ENCODE peak calls at places on chromosomes 4 and X, in six cellular contexts. V is lung, L is heart right ventricle, F is keratinocyte, B is GM23248, M is heart left ventricle. H is an unnamed sample. For H3K4me1 and H3K27me3, the result is how much of the 10 kb centered on the place peaks cover.

GRCh38 chrX:24154490-24155034 is 5.0 kb downstream of the ZFX start:
- DNase-seq in V (no peak), L (no peak), F (no peak), B (peak), M (no peak), H (no peak)

GRCh38 chr4:149164282-149164681 is 651.4 kb downstream of the IQCM start:
- DNase-seq in V (no peak), L (no peak), F (no peak), B (peak), M (no peak), H (no peak)

GRCh38 chr4:15870921-15871664 is 67.4 kb downstream of the FGFBP1 start:
- DNase-seq in V (no peak), L (no peak), F (no peak), B (no peak), M (no peak), H (no peak)

GRCh38 chr4:177107288-177107901 is 202.3 kb upstream of the NEIL3 start:
- DNase-seq in V (no peak), L (no peak), F (no peak), B (peak), M (no peak), H (no peak)

GRCh38 chr4:175419120-175419774 is 392.8 kb downstream of the GPM6A start:
- DNase-seq in V (no peak), L (no peak), F (no peak), B (peak), M (no peak), H (no peak)

GRCh38 chrX:154057790-154058189 is 38.1 kb upstream of the IRAK1 start:
- DNase-seq in V (no peak), L (no peak), F (no peak), B (no peak), M (no peak), H (no peak)

GRCh38 chrX:22165732-22166457 is 106.8 kb upstream of the CBLL2 start:
- DNase-seq in V (no peak), L (no peak), F (no peak), B (peak), M (no peak), H (no peak)

GRCh38 chr4:150308824-150309472 is 230.7 kb downstream of the DCLK2 start:
- DNase-seq in V (no peak), L (no peak), F (no peak), B (peak), M (no peak), H (no peak)

GRCh38 chrX:20547649-20548051 is 280.9 kb upstream of the RPS6KA3 start:
- DNase-seq in V (no peak), L (no peak), F (no peak), B (peak), M (no peak), H (no peak)

GRCh38 chrX:120358687-120359086 is 3.2 kb upstream of the ATP1B4 start:
- DNase-seq in V (no peak), L (no peak), F (no peak), B (peak), M (no peak), H (no peak)

GRCh38 chr4:140357868-140358267 is 15.6 kb upstream of the SCOC start:
- DNase-seq in V (no peak), L (no peak), F (no peak), B (no peak), M (no peak), H (no peak)

GRCh38 chrX:34560180-34560579 is 96.9 kb downstream of the TMEM47 start:
- DNase-seq in V (no peak), L (no peak), F (no peak), B (no peak), M (no peak), H (no peak)
- H3K4me1 ChIP-seq in V (under half), L (under half), F (under half), B (under half), M (under half), H (under half)

DNA sequence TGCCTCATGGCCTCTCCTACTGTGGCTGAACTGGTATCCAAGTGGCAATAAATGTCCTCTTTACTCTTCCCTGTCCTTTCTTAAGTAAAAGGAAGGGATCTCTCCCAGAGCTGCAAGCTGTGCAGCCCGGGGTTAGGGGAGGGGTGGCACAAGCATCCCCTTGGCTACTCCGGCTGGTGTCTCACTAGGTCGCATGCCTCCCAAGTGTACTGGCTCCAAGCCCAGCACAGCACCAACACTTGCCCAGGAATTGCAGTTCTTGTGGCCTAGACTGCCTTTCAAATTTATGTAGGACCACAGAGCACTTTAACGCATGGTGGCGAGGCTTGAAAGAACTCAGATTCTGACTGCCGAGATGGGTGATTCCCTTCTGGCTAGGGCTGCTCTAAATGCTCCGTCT is 44.8 kb upstream of the MED14 start:
- DNase-seq in V (no peak), L (peak), F (no peak), B (no peak), M (no peak), H (no peak)
- H3K27me3 ChIP-seq in V (under half), L (under half), F (under half), B (under half), M (under half), H (under half)

GRCh38 chr4:1347410-1347864 is 429 bp downstream of the UVSSA start:
- DNase-seq in V (peak), L (peak), F (no peak), B (peak), M (peak), H (no peak)

GRCh38 chr4:1349359-1350168 is 2.6 kb downstream of the UVSSA start:
- DNase-seq in V (no peak), L (no peak), F (no peak), B (no peak), M (no peak), H (no peak)

GRCh38 chr4:1346781-1347409 is at the start of gene UVSSA:
- DNase-seq in V (peak), L (peak), F (peak), B (peak), M (peak), H (peak)

GRCh38 chr4:1348746-1349145 is 1.7 kb downstream of the UVSSA start:
- DNase-seq in V (no peak), L (no peak), F (no peak), B (no peak), M (no peak), H (no peak)

GRCh38 chr4:1348014-1348513 is 1.1 kb downstream of the UVSSA start:
- DNase-seq in V (no peak), L (no peak), F (no peak), B (no peak), M (no peak), H (no peak)
- H3K4me1 ChIP-seq in V (under half), L (under half), F (under half), B (under half), M (under half), H (under half)

DNA sequence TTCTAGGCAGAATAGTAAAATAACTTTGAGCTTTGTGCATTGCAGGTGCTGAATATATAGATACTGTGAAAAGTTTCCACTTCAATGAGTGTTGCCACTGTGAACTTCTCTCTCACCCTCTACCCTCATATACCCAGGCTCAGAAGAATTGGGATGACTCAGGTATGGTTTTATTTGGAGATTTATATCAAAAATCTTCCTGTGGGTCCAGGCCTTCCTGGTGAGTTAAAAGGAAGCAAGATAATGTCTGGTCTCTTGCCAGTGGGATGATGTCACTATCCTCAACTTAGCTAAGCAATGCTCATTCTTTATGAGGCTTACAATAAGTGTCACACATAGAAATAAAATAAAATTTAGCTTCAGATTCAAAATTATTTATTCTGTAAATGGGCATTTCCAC is 153.3 kb upstream of the TENT5D start:
- DNase-seq in V (no peak), L (no peak), F (no peak), B (no peak), M (no peak), H (no peak)
- H3K27me3 ChIP-seq in V (under half), L (under half), F (under half), B (under half), M (under half), H (under half)

GRCh38 chr4:24535399-24535798 is 49.0 kb downstream of the DHX15 start:
- DNase-seq in V (no peak), L (no peak), F (no peak), B (no peak), M (no peak), H (no peak)

GRCh38 chr4:24533364-24533763 is 51.0 kb downstream of the DHX15 start:
- DNase-seq in V (no peak), L (no peak), F (no peak), B (peak), M (no peak), H (no peak)

DNA sequence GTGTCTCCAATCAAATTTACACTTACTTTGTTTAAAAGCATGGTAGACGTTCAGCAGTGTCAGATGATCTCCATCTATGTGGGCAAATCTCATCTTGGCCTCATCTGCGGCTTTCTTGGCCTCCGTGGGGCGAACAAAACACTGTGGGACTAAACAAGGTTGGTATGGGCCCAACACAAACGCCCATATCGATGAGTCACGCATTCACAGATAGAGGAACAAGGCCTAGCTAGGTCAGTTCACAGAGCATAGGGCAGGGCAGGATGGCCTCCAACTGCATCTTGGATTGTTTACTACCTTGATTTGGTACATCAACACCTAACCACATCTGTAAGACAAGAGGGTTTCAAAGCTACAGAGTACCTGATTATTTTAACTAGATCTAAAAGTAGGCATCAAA is 47.3 kb downstream of the DHX15 start:
- DNase-seq in V (no peak), L (no peak), F (no peak), B (no peak), M (no peak), H (no peak)
- H3K4me1 ChIP-seq in V (under half), L (under half), F (under half), B (under half), M (under half), H (under half)

GRCh38 chrX:10750581-10750980 is 130.2 kb upstream of the MID1 start:
- DNase-seq in V (no peak), L (no peak), F (no peak), B (no peak), M (no peak), H (no peak)
- H3K27me3 ChIP-seq in V (under half), L (under half), F (under half), B (under half), M (under half), H (under half)

DNA sequence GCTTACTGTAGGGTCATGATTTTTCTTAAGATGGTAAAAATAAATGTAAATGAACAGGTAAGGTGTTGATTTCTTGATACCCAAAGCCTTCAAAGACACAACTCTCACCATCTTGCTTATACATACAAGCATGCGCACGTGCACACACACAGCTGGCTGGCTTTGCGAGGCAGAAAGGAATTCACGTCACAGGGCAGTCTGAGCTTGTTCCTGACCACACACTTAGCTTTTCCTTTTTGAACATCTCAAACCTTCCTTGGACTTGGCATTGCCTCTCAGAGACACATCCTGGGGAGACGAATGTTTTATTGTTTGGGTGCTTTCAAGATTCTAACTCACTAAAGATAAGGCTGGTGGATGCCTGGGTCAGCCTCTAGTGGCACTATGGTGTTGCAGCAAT is 175.0 kb downstream of the NHS start:
- DNase-seq in V (no peak), L (no peak), F (no peak), B (no peak), M (no peak), H (no peak)
- H3K4me1 ChIP-seq in V (under half), L (under half), F (half or more), B (under half), M (under half), H (under half)

DNA sequence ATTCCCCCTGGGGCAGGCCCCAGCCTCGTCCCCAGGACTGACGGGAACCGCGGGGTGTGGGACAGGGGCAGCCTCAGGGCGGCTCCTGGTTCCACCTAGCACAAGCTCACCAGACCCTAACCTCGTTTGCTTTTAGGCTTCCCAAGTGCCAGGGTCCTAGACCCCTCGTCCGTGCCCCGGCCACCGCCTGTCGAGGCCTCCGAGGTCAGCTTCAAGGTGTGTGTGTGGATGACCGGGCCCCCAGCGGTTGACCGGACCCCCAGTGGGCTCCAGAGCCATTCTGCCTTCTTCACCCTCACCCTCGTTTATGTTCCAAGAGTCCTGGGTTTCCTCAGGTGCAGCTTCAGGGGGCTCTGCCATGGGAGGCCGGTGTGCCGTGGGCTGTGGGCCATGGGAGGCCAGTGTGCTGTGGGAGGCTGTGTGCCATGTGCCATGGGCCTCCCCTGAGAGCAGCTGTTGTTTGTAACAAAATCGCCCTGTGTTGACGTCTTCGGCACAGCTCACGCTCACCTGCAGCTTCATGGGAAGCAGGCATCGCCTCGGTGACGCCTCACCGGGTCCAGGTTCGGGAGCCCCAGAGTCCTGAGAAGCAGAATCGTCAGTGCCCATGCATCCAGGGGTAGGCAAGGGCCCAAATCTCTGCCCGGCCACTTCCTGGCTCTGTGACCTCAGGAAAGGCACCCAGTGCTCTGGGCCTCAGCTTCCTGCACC is 43.0 kb upstream of the HMX1 start:
- DNase-seq in V (no peak), L (no peak), F (no peak), B (no peak), M (no peak), H (no peak)
- H3K27me3 ChIP-seq in V (under half), L (under half), F (under half), B (under half), M (under half), H (under half)

GRCh38 chr4:75843596-75843995 is 58.7 kb downstream of the PPEF2 start:
- DNase-seq in V (no peak), L (no peak), F (no peak), B (no peak), M (no peak), H (no peak)
- H3K4me1 ChIP-seq in V (under half), L (under half), F (under half), B (under half), M (under half), H (under half)

DNA sequence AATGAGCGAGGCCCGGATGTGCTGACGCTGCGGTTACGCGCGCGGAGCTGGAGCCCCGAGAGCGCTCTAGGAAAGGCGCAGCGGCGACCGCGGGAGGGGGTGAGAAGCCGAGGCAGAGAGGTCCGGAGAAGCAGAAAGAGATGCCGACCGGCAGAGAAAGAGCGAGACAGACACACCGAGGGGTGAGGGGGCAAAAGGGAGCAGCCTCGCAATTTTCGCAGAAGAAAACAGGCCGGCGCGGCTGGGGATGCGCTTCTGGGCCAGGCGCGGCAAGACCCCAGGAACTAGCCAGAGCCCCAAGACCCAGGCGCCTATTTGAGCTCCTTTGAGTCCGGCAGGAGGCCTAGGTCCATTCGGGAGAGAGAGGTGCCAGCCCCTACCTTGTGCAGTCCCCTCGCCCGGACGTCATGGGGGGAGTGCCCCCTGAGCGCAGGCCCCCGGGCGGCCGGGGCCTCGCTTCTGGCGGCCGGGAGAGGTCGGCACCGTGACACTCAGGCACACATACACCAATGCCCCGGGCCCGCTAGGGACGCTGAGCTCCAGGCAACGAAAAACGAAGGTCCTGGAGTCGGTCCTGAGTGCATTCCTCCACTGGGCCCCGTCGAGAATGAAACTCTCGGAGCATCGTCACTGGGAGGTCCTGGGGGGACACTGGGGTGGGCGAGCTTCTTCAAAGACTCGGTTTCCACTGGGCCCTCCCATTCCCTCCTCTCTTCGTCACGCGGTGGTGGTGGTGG is 13.3 kb downstream of the HMX1 start:
- DNase-seq in V (no peak), L (no peak), F (no peak), B (no peak), M (peak), H (no peak)
- H3K27me3 ChIP-seq in V (under half), L (half or more), F (half or more), B (half or more), M (half or more), H (under half)